ENCODE peak calls at places on chromosome X, in six cellular contexts. Q is NB4, K is fibroblast of lung, S is fibroblast of pulmonary artery, M is GM23248, A is choroid plexus epithelial cell. I is an unnamed sample.

GRCh38 chrX:69429339-69430014 is 74.6 kb upstream of the NALF2 start:
- DNase-seq in Q (no peak), K (no peak), S (no peak), M (no peak), A (no peak), I (no peak)

GRCh38 chrX:145190801-145191389 is 56.4 kb upstream of the SPANXN1 start:
- DNase-seq in Q (peak), K (peak), S (peak), M (peak), A (peak), I (no peak)

GRCh38 chrX:109732319-109732779 is 708 bp downstream of the ACSL4 start:
- DNase-seq in Q (peak), K (peak), S (peak), M (peak), A (peak), I (no peak)

GRCh38 chrX:48357681-48358080 is 1.2 kb upstream of the SSX3 start:
- DNase-seq in Q (no peak), K (no peak), S (no peak), M (no peak), A (no peak), I (no peak)

GRCh38 chrX:13093489-13094140 is 49.2 kb upstream of the FAM9C start:
- DNase-seq in Q (no peak), K (no peak), S (no peak), M (no peak), A (no peak), I (no peak)

GRCh38 chrX:154531626-154532025 is 15.0 kb downstream of the G6PD start:
- DNase-seq in Q (no peak), K (no peak), S (peak), M (peak), A (peak), I (no peak)

GRCh38 chrX:153297376-153297775 is 24.2 kb downstream of the PNMA6F start:
- DNase-seq in Q (no peak), K (no peak), S (no peak), M (no peak), A (no peak), I (no peak)

GRCh38 chrX:152915541-152916241 is 17.8 kb downstream of the ZNF185 start:
- DNase-seq in Q (peak), K (peak), S (peak), M (peak), A (peak), I (no peak)

GRCh38 chrX:140091276-140091886 is 126.1 kb upstream of the CXorf66 start:
- DNase-seq in Q (no peak), K (no peak), S (peak), M (peak), A (no peak), I (no peak)

GRCh38 chrX:9847071-9847470 is 60.8 kb downstream of the SHROOM2 start:
- DNase-seq in Q (no peak), K (no peak), S (peak), M (peak), A (peak), I (no peak)

GRCh38 chrX:103651374-103651773 is 22.6 kb downstream of the TCEAL1 start:
- DNase-seq in Q (no peak), K (no peak), S (no peak), M (no peak), A (no peak), I (no peak)

GRCh38 chrX:103658681-103659433 is 27.6 kb downstream of the MORF4L2 start:
- DNase-seq in Q (no peak), K (no peak), S (no peak), M (no peak), A (no peak), I (peak)

GRCh38 chrX:103656623-103657022 is 27.8 kb downstream of the TCEAL1 start:
- DNase-seq in Q (no peak), K (peak), S (no peak), M (peak), A (no peak), I (no peak)
- H3K4me3 ChIP-seq in Q (no peak), K (no peak), S (no peak), M (no peak), A (no peak), I (no peak)

GRCh38 chrX:149010026-149010898 is 494.8 kb downstream of the IDS start:
- DNase-seq in Q (no peak), K (no peak), S (no peak), M (no peak), A (no peak), I (no peak)
- H3K4me3 ChIP-seq in Q (no peak), K (no peak), S (no peak), M (no peak), A (no peak), I (no peak)

DNA sequence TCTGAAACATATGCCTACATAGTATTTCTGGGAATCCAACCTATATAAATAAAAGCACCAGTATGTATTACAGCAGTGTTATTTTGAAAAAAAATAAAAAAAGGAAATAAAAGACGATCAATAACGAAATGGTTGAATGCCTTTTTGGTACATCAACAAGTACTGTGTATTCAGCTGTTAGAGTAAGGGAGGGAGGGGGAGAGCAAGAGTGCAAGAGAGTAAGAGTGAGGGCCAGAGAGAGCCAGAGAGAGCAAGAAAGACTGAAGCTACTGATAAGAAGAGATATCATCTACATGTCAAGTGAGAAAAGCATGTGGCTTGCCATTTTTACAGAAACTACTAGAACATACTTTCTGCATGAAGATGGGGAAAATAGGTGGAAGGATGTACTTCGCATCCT is 1.8 kb downstream of the SPIN4 start:
- DNase-seq in Q (peak), K (peak), S (no peak), M (no peak), A (peak), I (no peak)
- H3K4me3 ChIP-seq in Q (peak), K (no peak), S (peak), M (peak), A (peak), I (no peak)

GRCh38 chrX:131728295-131729145 is 184.6 kb downstream of the OR13H1 start:
- DNase-seq in Q (no peak), K (no peak), S (no peak), M (no peak), A (no peak), I (no peak)

GRCh38 chrX:131727778-131728177 is 183.9 kb downstream of the OR13H1 start:
- DNase-seq in Q (no peak), K (no peak), S (no peak), M (no peak), A (no peak), I (no peak)

GRCh38 chrX:131724292-131724691 is 180.4 kb downstream of the OR13H1 start:
- DNase-seq in Q (no peak), K (no peak), S (no peak), M (no peak), A (no peak), I (no peak)

GRCh38 chrX:131725001-131725654 is 181.3 kb downstream of the OR13H1 start:
- DNase-seq in Q (peak), K (no peak), S (no peak), M (no peak), A (no peak), I (no peak)

GRCh38 chrX:131729295-131729694 is 185.4 kb downstream of the OR13H1 start:
- DNase-seq in Q (no peak), K (no peak), S (no peak), M (no peak), A (no peak), I (no peak)
- H3K4me3 ChIP-seq in Q (no peak), K (peak), S (no peak), M (no peak), A (no peak), I (no peak)

GRCh38 chrX:100720301-100720700 is 11.6 kb downstream of the SYTL4 start:
- DNase-seq in Q (no peak), K (no peak), S (peak), M (peak), A (peak), I (no peak)
- H3K4me3 ChIP-seq in Q (no peak), K (no peak), S (no peak), M (no peak), A (no peak), I (no peak)

GRCh38 chrX:15674514-15674898 is 9.9 kb upstream of the CLTRN start:
- DNase-seq in Q (peak), K (peak), S (peak), M (peak), A (peak), I (peak)
- H3K4me3 ChIP-seq in Q (peak), K (peak), S (peak), M (peak), A (peak), I (peak)

GRCh38 chrX:50470103-50471031 is at the start of gene DGKK:
- DNase-seq in Q (no peak), K (no peak), S (no peak), M (peak), A (no peak), I (no peak)

GRCh38 chrX:50471390-50471789 is 765 bp upstream of the DGKK start:
- DNase-seq in Q (no peak), K (no peak), S (no peak), M (no peak), A (no peak), I (no peak)

GRCh38 chrX:50469206-50469605 is 1.4 kb downstream of the DGKK start:
- DNase-seq in Q (no peak), K (no peak), S (no peak), M (no peak), A (no peak), I (no peak)
- H3K4me3 ChIP-seq in Q (no peak), K (no peak), S (no peak), M (no peak), A (no peak), I (no peak)

GRCh38 chrX:57900961-57901360 is 9.3 kb downstream of the ZXDA start:
- DNase-seq in Q (no peak), K (peak), S (peak), M (peak), A (peak), I (no peak)
- H3K4me3 ChIP-seq in Q (no peak), K (no peak), S (peak), M (peak), A (no peak), I (no peak)

GRCh38 chrX:17375631-17376380 is 806 bp downstream of the NHS start:
- DNase-seq in Q (no peak), K (peak), S (peak), M (peak), A (peak), I (no peak)

GRCh38 chrX:17376381-17377046 is 1.5 kb downstream of the NHS start:
- DNase-seq in Q (no peak), K (no peak), S (no peak), M (peak), A (peak), I (no peak)

GRCh38 chrX:17377047-17377692 is 2.2 kb downstream of the NHS start:
- DNase-seq in Q (no peak), K (peak), S (peak), M (peak), A (peak), I (no peak)

GRCh38 chrX:17380221-17380620 is 5.2 kb downstream of the NHS start:
- DNase-seq in Q (no peak), K (no peak), S (no peak), M (no peak), A (no peak), I (no peak)

DNA sequence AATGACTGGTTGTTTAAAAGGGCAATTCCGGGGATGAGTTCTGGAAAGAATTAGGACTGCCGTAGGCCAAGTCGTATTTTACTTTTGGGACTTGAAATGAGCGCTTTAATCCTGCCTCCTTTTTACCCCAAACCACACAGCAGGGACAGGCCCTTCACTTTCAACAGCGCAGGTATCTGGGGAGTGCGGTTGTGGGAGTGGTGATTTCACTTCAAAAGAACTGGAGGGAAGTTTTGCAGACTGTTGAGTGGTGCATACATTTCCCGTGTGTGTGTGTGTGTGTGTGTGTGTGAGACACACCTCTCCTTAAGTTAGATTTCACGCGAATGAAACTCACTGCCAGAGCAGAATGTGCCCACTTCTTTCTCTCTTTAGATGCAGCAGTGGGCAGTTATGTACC is 2.8 kb downstream of the NHS start:
- DNase-seq in Q (no peak), K (no peak), S (no peak), M (peak), A (peak), I (no peak)
- H3K4me3 ChIP-seq in Q (no peak), K (peak), S (no peak), M (peak), A (no peak), I (no peak)

GRCh38 chrX:132086717-132087116 is 41.1 kb downstream of the FRMD7 start:
- DNase-seq in Q (no peak), K (no peak), S (peak), M (peak), A (peak), I (no peak)
- H3K4me3 ChIP-seq in Q (no peak), K (no peak), S (no peak), M (no peak), A (no peak), I (no peak)